ENCODE peak calls at places on chromosomes 13 and 19, in seven cellular contexts. M is A549; T is AG09309; P is SK-N-SH; A is heart left ventricle; K is effector memory CD4-positive, alpha-beta T cell; U is heart right ventricle. F is an unnamed sample.

GRCh38 chr19:49361438-49362047 is 673 bp downstream of the TEAD2 start:
- DNase-seq in M (peak), T (peak), P (peak), A (peak), K (no peak), U (peak), F (peak)

GRCh38 chr13:26534036-26534726 is 23.3 kb upstream of the WASF3 start:
- DNase-seq in M (no peak), T (no peak), P (no peak), A (no peak), K (no peak), U (no peak), F (no peak)

GRCh38 chr19:35458821-35459391 is 10.8 kb downstream of the FFAR2 start:
- DNase-seq in M (no peak), T (no peak), P (no peak), A (no peak), K (no peak), U (no peak), F (no peak)

GRCh38 chr13:95317037-95317989 is 16.1 kb upstream of the ABCC4 start:
- DNase-seq in M (no peak), T (no peak), P (no peak), A (peak), K (no peak), U (no peak), F (peak)

GRCh38 chr19:17555929-17556813 is 722 bp downstream of the COLGALT1 start:
- DNase-seq in M (no peak), T (no peak), P (peak), A (peak), K (no peak), U (peak), F (peak)

GRCh38 chr19:2974342-2974932 is 2.9 kb upstream of the TLE6 start:
- DNase-seq in M (no peak), T (no peak), P (no peak), A (peak), K (no peak), U (peak), F (peak)

GRCh38 chr13:98851276-98851675 is 98.8 kb upstream of the SLC15A1 start:
- DNase-seq in M (no peak), T (no peak), P (no peak), A (no peak), K (no peak), U (no peak), F (no peak)

GRCh38 chr13:111242585-111242984 is 77.9 kb upstream of the TEX29 start:
- DNase-seq in M (no peak), T (no peak), P (no peak), A (no peak), K (no peak), U (no peak), F (no peak)

GRCh38 chr13:27636624-27637288 is 15.1 kb downstream of the POLR1D start:
- DNase-seq in M (no peak), T (no peak), P (no peak), A (no peak), K (no peak), U (no peak), F (no peak)

GRCh38 chr19:24142771-24143170 is 55.8 kb downstream of the ZNF254 start:
- DNase-seq in M (no peak), T (no peak), P (no peak), A (no peak), K (no peak), U (no peak), F (no peak)

GRCh38 chr19:2540646-2541454 is 64.9 kb downstream of the GADD45B start:
- DNase-seq in M (peak), T (peak), P (no peak), A (peak), K (no peak), U (peak), F (peak)

GRCh38 chr13:91698308-91698707 is 299.9 kb downstream of the GPC5 start:
- DNase-seq in M (no peak), T (no peak), P (no peak), A (no peak), K (no peak), U (no peak), F (no peak)

GRCh38 chr13:45674908-45675307 is 27.2 kb upstream of the CBY2 start:
- DNase-seq in M (no peak), T (peak), P (peak), A (no peak), K (no peak), U (no peak), F (peak)

GRCh38 chr19:19475845-19476828 is 39.2 kb downstream of the TSSK6 start:
- DNase-seq in M (peak), T (no peak), P (no peak), A (no peak), K (no peak), U (no peak), F (peak)

GRCh38 chr19:40740747-40741146 is 9.5 kb downstream of the ACTMAP start:
- DNase-seq in M (no peak), T (peak), P (no peak), A (peak), K (no peak), U (peak), F (no peak)

GRCh38 chr13:98909016-98909415 is 68.8 kb downstream of the DOCK9 start:
- DNase-seq in M (no peak), T (no peak), P (no peak), A (no peak), K (no peak), U (no peak), F (peak)

GRCh38 chr13:73366241-73366640 is 307.4 kb downstream of the KLF5 start:
- DNase-seq in M (no peak), T (no peak), P (no peak), A (no peak), K (no peak), U (no peak), F (no peak)

GRCh38 chr13:99000137-99000536 is 22.3 kb upstream of the DOCK9 start:
- DNase-seq in M (no peak), T (no peak), P (no peak), A (no peak), K (no peak), U (no peak), F (no peak)

GRCh38 chr13:62799931-62800436 is 1384.3 kb upstream of the PCDH20 start:
- DNase-seq in M (no peak), T (no peak), P (no peak), A (no peak), K (no peak), U (no peak), F (no peak)

GRCh38 chr19:800360-801029 is 3.2 kb downstream of the PTBP1 start:
- DNase-seq in M (no peak), T (no peak), P (peak), A (no peak), K (no peak), U (no peak), F (no peak)

GRCh38 chr13:57507752-57508463 is 123.6 kb upstream of the PCDH17 start:
- DNase-seq in M (no peak), T (no peak), P (no peak), A (no peak), K (no peak), U (no peak), F (no peak)

GRCh38 chr19:55642153-55643002 is 1.1 kb upstream of the ZNF581 start:
- DNase-seq in M (no peak), T (no peak), P (peak), A (no peak), K (no peak), U (peak), F (no peak)

GRCh38 chr19:38202504-38202903 is 21.5 kb downstream of the DPF1 start:
- DNase-seq in M (no peak), T (no peak), P (no peak), A (no peak), K (no peak), U (no peak), F (no peak)

GRCh38 chr19:34806976-34807860 is 34.2 kb upstream of the ZNF599 start:
- DNase-seq in M (no peak), T (no peak), P (no peak), A (no peak), K (no peak), U (no peak), F (no peak)

GRCh38 chr13:32432856-32433255 is 4.9 kb upstream of the N4BP2L1 start:
- DNase-seq in M (no peak), T (no peak), P (no peak), A (no peak), K (no peak), U (no peak), F (no peak)

GRCh38 chr13:98427331-98427995 is 149.4 kb downstream of the STK24 start:
- DNase-seq in M (no peak), T (no peak), P (no peak), A (no peak), K (no peak), U (no peak), F (no peak)

GRCh38 chr19:5893907-5894703 is 9.5 kb downstream of the NDUFA11 start:
- DNase-seq in M (no peak), T (no peak), P (peak), A (peak), K (no peak), U (peak), F (no peak)

GRCh38 chr19:1851581-1852293 is 3.5 kb upstream of the REXO1 start:
- DNase-seq in M (no peak), T (no peak), P (no peak), A (no peak), K (no peak), U (no peak), F (no peak)

GRCh38 chr19:2426661-2427322 is 594 bp downstream of the TIMM13 start:
- DNase-seq in M (peak), T (no peak), P (peak), A (peak), K (no peak), U (no peak), F (peak)

GRCh38 chr13:95833713-95834112 is 156.8 kb downstream of the DNAJC3 start:
- DNase-seq in M (no peak), T (no peak), P (no peak), A (no peak), K (no peak), U (no peak), F (peak)

GRCh38 chr19:19578241-19578640 is 40.2 kb downstream of the CILP2 start:
- DNase-seq in M (no peak), T (no peak), P (peak), A (no peak), K (no peak), U (no peak), F (no peak)

GRCh38 chr13:97640236-97640635 is 206.3 kb downstream of the RAP2A start:
- DNase-seq in M (no peak), T (no peak), P (no peak), A (no peak), K (no peak), U (no peak), F (no peak)

GRCh38 chr13:60018536-60018935 is 145.2 kb downstream of the DIAPH3 start:
- DNase-seq in M (no peak), T (no peak), P (no peak), A (no peak), K (no peak), U (no peak), F (peak)

GRCh38 chr13:39561971-39562370 is 41.0 kb downstream of the LHFPL6 start:
- DNase-seq in M (no peak), T (no peak), P (no peak), A (no peak), K (no peak), U (no peak), F (no peak)

GRCh38 chr13:24747248-24748151 is 16.5 kb upstream of the RNF17 start:
- DNase-seq in M (no peak), T (no peak), P (no peak), A (no peak), K (no peak), U (no peak), F (no peak)

GRCh38 chr19:39078436-39079200 is 5.5 kb upstream of the ACP7 start:
- DNase-seq in M (peak), T (peak), P (no peak), A (no peak), K (no peak), U (no peak), F (peak)

GRCh38 chr13:75468098-75468497 is 13.9 kb downstream of the TBC1D4 start:
- DNase-seq in M (no peak), T (no peak), P (no peak), A (no peak), K (no peak), U (no peak), F (peak)

GRCh38 chr13:40343550-40344269 is 322.7 kb downstream of the FOXO1 start:
- DNase-seq in M (no peak), T (no peak), P (no peak), A (no peak), K (no peak), U (no peak), F (no peak)

GRCh38 chr19:45876411-45877197 is 9.3 kb downstream of the IRF2BP1 start:
- DNase-seq in M (no peak), T (no peak), P (peak), A (peak), K (no peak), U (peak), F (peak)
- H3K4me3 ChIP-seq in M (no peak), T (no peak), P (no peak), A (no peak), K (peak), U (peak), F (no peak)

DNA sequence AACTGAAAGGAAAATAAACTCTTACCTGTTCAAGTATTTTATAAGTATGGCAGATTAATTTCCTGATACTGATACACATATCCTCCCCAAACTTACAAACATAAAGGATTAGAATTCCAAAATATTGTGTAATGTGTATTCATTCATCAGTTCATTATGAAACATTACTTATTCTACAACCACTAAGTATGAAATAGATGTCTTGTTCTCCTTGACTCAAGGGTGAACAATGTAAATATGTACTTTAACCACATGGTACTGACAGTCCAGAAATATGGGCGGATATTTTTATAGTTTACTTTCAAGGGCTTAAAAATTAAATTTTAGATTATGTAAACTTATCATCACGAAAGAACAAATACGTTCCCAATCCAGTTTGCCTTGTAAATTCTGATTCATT is 334.0 kb downstream of the LIG4 start:
- DNase-seq in M (no peak), T (no peak), P (no peak), A (no peak), K (no peak), U (no peak), F (peak)
- H3K4me3 ChIP-seq in M (no peak), T (no peak), P (no peak), A (no peak), K (no peak), U (no peak), F (no peak)

GRCh38 chr19:11140896-11141295 is 14.7 kb downstream of the SPC24 start:
- DNase-seq in M (no peak), T (no peak), P (no peak), A (no peak), K (no peak), U (no peak), F (no peak)

GRCh38 chr19:11145147-11145924 is 10.2 kb downstream of the SPC24 start:
- DNase-seq in M (no peak), T (no peak), P (no peak), A (no peak), K (no peak), U (no peak), F (no peak)

GRCh38 chr19:11138659-11139526 is 16.7 kb downstream of the SPC24 start:
- DNase-seq in M (peak), T (peak), P (peak), A (peak), K (no peak), U (peak), F (peak)

GRCh38 chr19:11141937-11142527 is 13.6 kb downstream of the SPC24 start:
- DNase-seq in M (no peak), T (no peak), P (no peak), A (no peak), K (no peak), U (no peak), F (no peak)

GRCh38 chr19:11142528-11143171 is 12.9 kb downstream of the SPC24 start:
- DNase-seq in M (peak), T (peak), P (peak), A (peak), K (no peak), U (peak), F (peak)
- H3K4me3 ChIP-seq in M (peak), T (peak), P (peak), A (no peak), K (no peak), U (peak), F (peak)

GRCh38 chr19:50722248-50723013 is 733 bp upstream of the CLEC11A start:
- DNase-seq in M (no peak), T (no peak), P (no peak), A (no peak), K (no peak), U (no peak), F (no peak)

GRCh38 chr19:50723735-50724521 is 764 bp downstream of the CLEC11A start:
- DNase-seq in M (no peak), T (no peak), P (no peak), A (no peak), K (no peak), U (no peak), F (no peak)

GRCh38 chr19:50724522-50725217 is 1.5 kb downstream of the CLEC11A start:
- DNase-seq in M (peak), T (peak), P (peak), A (peak), K (peak), U (peak), F (peak)

GRCh38 chr19:50721441-50722137 is 1.6 kb upstream of the CLEC11A start:
- DNase-seq in M (no peak), T (no peak), P (no peak), A (no peak), K (no peak), U (no peak), F (no peak)

GRCh38 chr19:50723069-50723468 is at the start of gene CLEC11A:
- DNase-seq in M (no peak), T (peak), P (no peak), A (peak), K (no peak), U (peak), F (peak)
- H3K4me3 ChIP-seq in M (peak), T (peak), P (peak), A (peak), K (peak), U (peak), F (peak)

DNA sequence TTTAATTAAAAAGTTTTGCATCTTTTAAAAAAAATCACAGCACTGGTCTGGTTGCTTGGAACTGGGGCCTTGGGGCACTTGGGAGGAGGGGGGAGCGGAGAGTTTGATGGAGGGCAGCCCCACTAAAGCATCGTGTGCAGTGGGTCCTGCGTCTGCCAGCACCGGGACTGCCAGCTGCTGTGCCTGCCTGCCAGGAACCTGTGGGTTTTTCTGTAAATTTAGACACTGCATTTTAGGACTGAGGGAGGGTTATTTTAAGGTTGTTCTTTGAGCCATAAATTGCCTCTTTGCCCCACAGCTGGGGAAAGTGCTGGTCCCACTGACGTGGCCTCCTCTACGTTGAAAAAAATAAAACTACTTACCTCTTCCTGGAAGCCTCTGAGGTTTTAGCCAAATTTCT is 2.9 kb downstream of the KLF2 start:
- DNase-seq in M (no peak), T (no peak), P (no peak), A (no peak), K (no peak), U (no peak), F (peak)
- H3K4me3 ChIP-seq in M (no peak), T (peak), P (no peak), A (peak), K (peak), U (peak), F (peak)

DNA sequence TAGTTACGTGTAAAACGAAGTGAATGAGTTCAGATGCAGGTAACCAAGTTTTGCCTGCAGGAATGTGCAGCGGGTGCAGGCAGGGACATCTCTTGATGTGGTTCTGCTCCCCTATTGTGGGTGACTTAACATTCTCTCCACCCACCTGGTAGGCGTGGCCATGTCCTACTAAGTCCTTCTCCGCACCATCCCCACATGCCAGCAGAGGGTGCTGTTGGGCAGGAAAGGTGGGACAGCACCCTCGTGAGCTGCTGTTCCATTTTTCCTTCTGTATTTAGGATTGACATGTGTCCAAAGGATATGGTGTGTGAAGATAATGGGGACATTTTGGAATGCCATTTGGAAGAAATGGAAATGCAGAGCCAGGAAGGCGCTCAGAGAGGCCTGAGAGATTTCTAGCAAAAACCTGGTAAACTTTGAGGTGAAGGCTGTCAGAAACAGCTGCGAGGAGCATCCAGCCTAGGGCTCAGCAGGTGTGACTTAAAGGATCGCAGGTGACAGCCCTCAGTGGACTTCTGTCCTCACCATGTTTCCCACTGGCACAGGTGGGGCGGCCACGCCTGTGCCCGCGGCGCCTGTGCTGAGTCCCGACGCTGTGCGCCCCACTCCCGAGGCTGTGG is 26.2 kb upstream of the MCF2L start:
- DNase-seq in M (peak), T (peak), P (peak), A (peak), K (peak), U (peak), F (peak)
- H3K4me3 ChIP-seq in M (peak), T (peak), P (peak), A (peak), K (peak), U (peak), F (peak)

GRCh38 chr19:28449803-28450202 is 763.1 kb downstream of the UQCRFS1 start:
- DNase-seq in M (no peak), T (no peak), P (no peak), A (no peak), K (no peak), U (no peak), F (no peak)

GRCh38 chr19:28445826-28446225 is 767.1 kb downstream of the UQCRFS1 start:
- DNase-seq in M (no peak), T (no peak), P (no peak), A (no peak), K (no peak), U (no peak), F (no peak)

GRCh38 chr19:28443361-28443760 is 769.6 kb downstream of the UQCRFS1 start:
- DNase-seq in M (no peak), T (no peak), P (no peak), A (no peak), K (no peak), U (no peak), F (no peak)

GRCh38 chr19:28444371-28444770 is 768.6 kb downstream of the UQCRFS1 start:
- DNase-seq in M (no peak), T (no peak), P (no peak), A (no peak), K (no peak), U (no peak), F (no peak)

GRCh38 chr19:28446511-28446910 is 766.4 kb downstream of the UQCRFS1 start:
- DNase-seq in M (no peak), T (no peak), P (no peak), A (no peak), K (no peak), U (no peak), F (no peak)
- H3K4me3 ChIP-seq in M (no peak), T (no peak), P (no peak), A (no peak), K (no peak), U (no peak), F (no peak)

F was measured in fibroblast of pulmonary artery.